ENCODE peak calls at places on chromosomes 7 and 10, in eight cellular contexts. F is endodermal cell, G is cardiac muscle cell, A is right atrium auricular region, M is fibroblast of lung, X is K562, R is testis, I is tibial nerve. O is an unnamed sample.

GRCh38 chr7:114930107-114930521 is 8.2 kb downstream of the MDFIC start:
- DNase-seq in R (no peak), M (no peak), X (no peak), I (no peak), A (no peak), G (peak; percentile 54), F (peak; percentile 75), O (no peak)

GRCh38 chr7:141567465-141567864 is 16.3 kb downstream of the AGK start:
- DNase-seq in M (no peak), G (no peak), I (no peak), F (no peak), X (no peak), A (no peak), R (no peak), O (no peak)

GRCh38 chr10:16649757-16650156 is 128.1 kb upstream of the C1QL3 start:
- DNase-seq in X (no peak), I (no peak), G (no peak), A (no peak), F (no peak), M (no peak), R (no peak), O (no peak)

GRCh38 chr7:17144313-17144712 is 154.1 kb upstream of the AHR start:
- DNase-seq in M (peak; percentile 49), A (no peak), G (peak; percentile 42), F (no peak), R (no peak), I (no peak), X (no peak), O (peak; percentile 63)

GRCh38 chr7:116710764-116711452 is 38.9 kb downstream of the MET start:
- DNase-seq in F (no peak), M (no peak), G (no peak), R (no peak), A (no peak), I (no peak), X (no peak), O (no peak)

GRCh38 chr7:13829914-13830603 is 159.4 kb downstream of the ETV1 start:
- DNase-seq in A (no peak), F (no peak), G (peak; percentile 88), I (no peak), M (peak; percentile 51), X (no peak), R (no peak), O (no peak)

GRCh38 chr7:95684037-95684436 is 87.7 kb upstream of the PDK4 start:
- DNase-seq in G (peak; percentile 75), M (peak; percentile 7), A (no peak), F (no peak), R (no peak), X (no peak), I (peak; percentile 29), O (no peak)

GRCh38 chr10:125698599-125698998 is 15.6 kb upstream of the TEX36 start:
- DNase-seq in M (no peak), F (no peak), X (no peak), A (no peak), R (peak; percentile 27), I (no peak), G (no peak), O (no peak)

GRCh38 chr10:5550621-5551530 is 26.1 kb downstream of the CALML3 start:
- DNase-seq in I (no peak), R (no peak), F (no peak), G (peak; percentile 16), M (peak; percentile 78), A (no peak), X (no peak), O (no peak)

GRCh38 chr7:55288070-55288824 is 76.9 kb upstream of the LANCL2 start:
- DNase-seq in M (no peak), F (no peak), R (no peak), X (no peak), I (no peak), A (no peak), G (peak; percentile 29), O (no peak)

GRCh38 chr7:48183370-48183743 is 12.1 kb downstream of the ABCA13 start:
- DNase-seq in R (no peak), G (no peak), F (no peak), X (no peak), M (peak; percentile 50), I (no peak), A (no peak), O (no peak)

GRCh38 chr7:41047789-41048191 is 655.1 kb downstream of the INHBA start:
- DNase-seq in F (no peak), X (no peak), I (no peak), R (no peak), A (peak; percentile 63), M (peak; percentile 54), G (peak; percentile 52), O (no peak)

GRCh38 chr7:3370068-3370704 is 69.1 kb downstream of the SDK1 start:
- DNase-seq in G (no peak), F (no peak), A (no peak), I (no peak), R (no peak), X (no peak), M (no peak), O (no peak)

GRCh38 chr10:131891196-131891928 is 9.4 kb upstream of the PPP2R2D start:
- DNase-seq in X (peak; percentile 62), R (no peak), F (peak; percentile 92), I (no peak), A (no peak), M (no peak), G (no peak), O (no peak)

GRCh38 chr7:156956733-156957132 is 7.2 kb downstream of the NOM1 start:
- DNase-seq in F (no peak), A (no peak), G (no peak), X (no peak), I (no peak), R (no peak), M (no peak), O (no peak)

GRCh38 chr10:34033067-34033466 is 698.6 kb upstream of the NRP1 start:
- DNase-seq in X (no peak), R (no peak), G (no peak), A (no peak), M (no peak), I (no peak), F (no peak), O (no peak)

GRCh38 chr7:1052031-1052818 is 7.9 kb downstream of the GPR146 start:
- DNase-seq in G (no peak), R (no peak), X (no peak), F (no peak), M (no peak), I (no peak), A (no peak), O (no peak)

GRCh38 chr10:96835826-96836365 is 3.8 kb downstream of the LCOR start:
- DNase-seq in M (no peak), R (no peak), G (no peak), I (no peak), A (no peak), F (no peak), X (no peak), O (no peak)

GRCh38 chr7:17671956-17672355 is 268.3 kb downstream of the SNX13 start:
- DNase-seq in M (peak; percentile 18), R (peak; percentile 67), X (no peak), A (no peak), I (no peak), F (no peak), G (peak; percentile 77), O (no peak)

GRCh38 chr7:56110611-56111010 is 4.3 kb upstream of the CHCHD2 start:
- DNase-seq in G (no peak), R (no peak), F (no peak), X (no peak), M (no peak), A (no peak), I (no peak), O (no peak)

GRCh38 chr10:96789571-96790108 is 42.5 kb upstream of the LCOR start:
- DNase-seq in G (no peak), I (no peak), A (no peak), M (no peak), F (no peak), R (no peak), X (peak; percentile 69), O (no peak)

DNA sequence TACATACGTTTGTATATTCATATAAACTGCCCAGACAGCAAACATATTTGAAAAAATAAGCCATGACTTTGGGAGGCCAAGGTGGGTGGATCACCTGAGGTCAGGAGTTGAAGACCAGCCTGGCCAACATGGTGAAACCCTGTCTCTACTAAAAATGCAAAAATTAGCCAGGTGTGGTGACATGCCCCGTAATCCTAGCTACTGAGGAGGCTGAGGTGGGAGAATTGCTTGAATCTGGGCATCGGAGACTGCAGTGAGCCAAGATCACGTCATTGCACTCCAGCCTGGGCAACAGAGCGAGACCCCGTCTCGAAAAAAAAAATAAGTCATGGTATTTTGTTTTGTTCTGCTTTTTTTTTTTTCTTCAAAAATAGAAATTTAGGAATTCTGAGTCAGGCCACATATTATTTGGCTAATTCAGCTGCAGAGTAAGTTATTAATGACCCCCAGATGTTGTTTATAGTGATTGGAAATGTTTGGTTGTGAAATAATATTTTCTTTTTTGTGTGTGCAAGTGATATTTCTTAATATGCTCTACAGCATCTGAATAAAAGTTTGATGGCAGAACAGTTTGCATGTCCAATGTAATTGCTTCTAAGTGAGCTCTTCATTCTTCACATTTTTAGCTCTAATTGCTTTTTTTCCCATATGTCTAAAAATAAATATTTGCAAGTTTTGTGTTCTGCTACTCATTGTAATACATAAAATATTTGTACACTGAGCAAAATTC is 115.8 kb downstream of the ARID5B start:
- DNase-seq in G (no peak), F (no peak), R (no peak), I (no peak), A (no peak), X (no peak), M (no peak), O (no peak)
- H3K27ac ChIP-seq in G (no peak overlapping the region), F (peak overlapping the region; percentile 0), R (peak overlapping the region; percentile 11), I (peak overlapping the region; percentile 62), A (no peak overlapping the region), X (no peak overlapping the region), M (peak overlapping the region; percentile 65), O (no peak overlapping the region)

GRCh38 chr10:64396105-64396504 is 874.9 kb downstream of the REEP3 start:
- DNase-seq in A (no peak), M (peak; percentile 77), F (no peak), G (peak; percentile 51), I (no peak), X (no peak), R (no peak), O (no peak)
- H3K27ac ChIP-seq in A (no peak overlapping the region), M (no peak overlapping the region), F (no peak overlapping the region), G (no peak overlapping the region), I (no peak overlapping the region), X (no peak overlapping the region), R (no peak overlapping the region), O (no peak overlapping the region)

GRCh38 chr10:82084904-82085303 is 209.9 kb downstream of the NRG3 start:
- DNase-seq in G (no peak), X (no peak), I (no peak), F (peak; percentile 49), A (no peak), R (no peak), M (no peak), O (no peak)

GRCh38 chr10:82089327-82089726 is 214.3 kb downstream of the NRG3 start:
- DNase-seq in G (no peak), F (peak; percentile 65), R (no peak), X (no peak), A (no peak), I (no peak), M (no peak), O (no peak)

GRCh38 chr10:82084496-82084895 is 209.5 kb downstream of the NRG3 start:
- DNase-seq in M (no peak), G (no peak), I (no peak), X (no peak), R (no peak), A (no peak), F (no peak), O (no peak)
- H3K27ac ChIP-seq in M (no peak overlapping the region), G (no peak overlapping the region), I (no peak overlapping the region), X (no peak overlapping the region), R (no peak overlapping the region), A (no peak overlapping the region), F (no peak overlapping the region), O (no peak overlapping the region)

GRCh38 chr10:119217401-119217800 is 10.0 kb downstream of the GRK5 start:
- DNase-seq in R (no peak), X (no peak), G (no peak), F (no peak), I (no peak), M (no peak), A (no peak), O (no peak)
- H3K27ac ChIP-seq in R (no peak overlapping the region), X (no peak overlapping the region), G (no peak overlapping the region), F (no peak overlapping the region), I (peak overlapping the region; percentile 11), M (peak overlapping the region; percentile 24), A (no peak overlapping the region), O (no peak overlapping the region)

O was measured in CD4-positive, CD25-positive, alpha-beta regulatory T cell.